ENCODE peak calls at places on chromosomes 13 and 19, in six cellular contexts. P is SK-N-SH, F is GM23338, O is HCT116, V is PC-9, Q is hepatocyte. G is an unnamed sample. For H3K36me3, H3K9me2 and H3K4me1, the result is how much of the 10 kb centered on the place peaks cover.

GRCh38 chr13:112831196-112831595 is 137.8 kb upstream of the MCF2L start:
- DNase-seq in Q (no peak), P (no peak), O (no peak), F (no peak), V (no peak), G (no peak)

GRCh38 chr13:75326173-75327131 is 155.5 kb downstream of the TBC1D4 start:
- DNase-seq in Q (peak), F (no peak), V (no peak), O (no peak), P (peak), G (no peak)

GRCh38 chr13:67643656-67644055 is 413.5 kb upstream of the PCDH9 start:
- DNase-seq in V (no peak), F (peak), Q (no peak), P (no peak), O (no peak), G (no peak)

GRCh38 chr13:111547726-111548273 is 227.4 kb downstream of the TEX29 start:
- DNase-seq in O (no peak), Q (no peak), F (no peak), V (no peak), P (no peak), G (no peak)

GRCh38 chr13:77056886-77057285 is 29.9 kb upstream of the FBXL3 start:
- DNase-seq in F (no peak), V (no peak), P (no peak), O (no peak), Q (no peak), G (no peak)

GRCh38 chr13:98521876-98522275 is 55.0 kb downstream of the STK24 start:
- DNase-seq in V (no peak), P (no peak), Q (no peak), O (no peak), F (no peak), G (no peak)

GRCh38 chr13:100584901-100585300 is 3.7 kb downstream of the GGACT start:
- DNase-seq in P (no peak), V (no peak), O (no peak), Q (no peak), F (peak), G (no peak)

GRCh38 chr13:38952827-38953226 is 37.8 kb downstream of the STOML3 start:
- DNase-seq in Q (no peak), P (no peak), F (no peak), O (no peak), V (peak), G (no peak)

GRCh38 chr13:85985791-85986190 is 186.6 kb upstream of the SLITRK6 start:
- DNase-seq in O (no peak), P (no peak), F (no peak), Q (no peak), V (no peak), G (no peak)

GRCh38 chr13:30421093-30422055 is 919 bp upstream of the UBE2L5 start:
- DNase-seq in O (no peak), P (peak), V (peak), Q (peak), F (peak), G (peak)

GRCh38 chr19:3458229-3458555 is 22.1 kb downstream of the SMIM24 start:
- DNase-seq in O (no peak), V (no peak), F (peak), P (no peak), Q (peak), G (no peak)

DNA sequence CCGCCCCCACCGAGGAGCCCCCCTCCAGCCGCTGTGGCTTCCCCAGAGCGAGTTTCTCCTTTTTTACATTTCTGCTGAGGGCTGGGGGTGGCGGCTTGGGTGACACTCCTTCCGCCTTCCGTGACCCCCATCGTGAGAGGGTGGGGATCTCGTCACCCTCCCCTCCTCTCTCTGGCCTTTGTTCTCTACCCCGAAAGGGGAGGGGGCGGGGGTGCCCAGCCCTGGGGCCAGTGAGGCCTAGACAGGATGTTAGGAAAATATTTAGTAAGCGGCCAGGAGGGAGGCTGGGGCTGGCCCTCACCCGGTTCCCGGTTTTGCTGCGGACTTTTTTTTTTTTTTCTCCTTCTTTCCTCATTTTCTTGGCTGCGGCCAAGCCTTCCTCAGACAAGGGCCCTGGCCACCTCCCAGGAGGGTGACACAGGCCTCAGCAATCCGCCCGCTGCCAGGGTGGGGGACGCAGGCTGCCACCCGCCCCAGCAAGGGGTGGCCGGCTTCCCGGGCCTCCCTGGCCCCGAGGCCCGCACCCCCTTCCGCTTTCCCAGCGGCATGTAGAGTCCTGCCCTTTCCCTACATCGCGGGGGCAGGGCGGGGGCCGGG is 3.9 kb downstream of the MIDN start:
- DNase-seq in P (peak), F (no peak), O (no peak), V (peak), Q (peak), G (peak)
- H3K36me3 ChIP-seq in P (under half), F (under half), O (under half), V (under half), Q (under half), G (half or more)

GRCh38 chr13:25725104-25725503 is 326.7 kb downstream of the SHISA2 start:
- DNase-seq in Q (no peak), P (no peak), O (no peak), V (no peak), F (no peak), G (no peak)

GRCh38 chr13:25715760-25716159 is 336.1 kb downstream of the SHISA2 start:
- DNase-seq in V (no peak), F (no peak), O (no peak), Q (no peak), P (no peak), G (no peak)

GRCh38 chr13:25717798-25718197 is 334.0 kb downstream of the SHISA2 start:
- DNase-seq in P (no peak), Q (no peak), O (no peak), F (no peak), V (no peak), G (no peak)

GRCh38 chr13:25722893-25723292 is 328.9 kb downstream of the SHISA2 start:
- DNase-seq in F (no peak), Q (no peak), O (no peak), P (no peak), V (no peak), G (no peak)

GRCh38 chr13:25719666-25720065 is 332.1 kb downstream of the SHISA2 start:
- DNase-seq in O (no peak), V (no peak), F (no peak), P (no peak), Q (no peak), G (no peak)
- H3K9me2 ChIP-seq in O (under half), V (under half), F (under half), P (under half), Q (under half), G (under half)

DNA sequence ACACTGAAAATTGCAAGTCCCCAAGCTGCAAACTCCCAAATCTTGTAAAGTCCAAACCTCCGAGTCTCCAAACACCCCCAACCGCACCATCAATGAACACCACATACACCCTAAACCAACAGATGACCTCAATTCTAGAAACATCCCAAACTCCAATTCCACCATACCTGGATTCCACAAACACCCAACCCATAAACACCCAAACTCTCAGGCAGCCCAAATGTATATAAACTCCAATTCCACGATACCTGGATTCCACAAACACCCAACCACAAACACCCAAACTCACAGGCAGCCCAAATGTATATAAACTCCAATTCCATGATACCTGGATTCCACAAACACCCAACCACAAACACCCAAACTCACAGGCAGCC is 470 bp downstream of the C3 start:
- DNase-seq in P (no peak), Q (no peak), V (no peak), F (no peak), O (no peak), G (no peak)
- H3K4me1 ChIP-seq in P (under half), Q (under half), V (under half), F (under half), O (under half), G (half or more)

GRCh38 chr19:40759352-40759751 is 8.3 kb downstream of the SNRPA start:
- DNase-seq in V (no peak), Q (no peak), O (no peak), P (no peak), F (no peak), G (no peak)
- H3K36me3 ChIP-seq in V (half or more), Q (under half), O (half or more), P (under half), F (half or more), G (half or more)

DNA sequence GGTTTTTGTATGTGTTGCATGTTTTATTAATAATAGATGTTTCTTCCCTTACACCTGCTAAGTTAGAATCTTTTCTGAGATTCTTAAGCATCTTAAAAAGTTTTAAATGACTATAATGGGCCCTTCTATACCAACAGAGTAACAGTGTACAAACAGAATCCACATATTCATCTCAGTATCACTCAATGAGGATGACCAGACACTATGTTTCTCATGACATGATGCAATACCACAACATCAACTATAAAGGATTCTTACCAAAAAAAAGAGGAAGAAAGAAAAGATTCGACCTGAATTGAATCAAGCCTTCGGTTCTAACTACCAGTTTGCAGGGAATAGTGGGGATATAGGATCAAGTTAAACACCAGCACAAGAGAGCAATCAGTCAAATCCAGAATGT is 56.5 kb downstream of the INTS6 start:
- DNase-seq in F (no peak), Q (no peak), V (no peak), P (no peak), O (no peak), G (peak)
- H3K9me2 ChIP-seq in F (under half), Q (under half), V (under half), P (under half), O (under half), G (under half)

G was measured in OCI-LY7.